ENCODE peak calls at places on chromosomes 12 and 14, in five cellular contexts. One of them, this sample, is unnamed.
A peak's percentile ranks its signal among the peaks of the same experiment; 100 is the strongest.

GRCh38 chr14:67221248-67221981 is 19.8 kb upstream of the PALS1 start:
- DNase-seq in ovary: no peak
- DNase-seq in body of pancreas: no peak
- DNase-seq in heart right ventricle: no peak
- DNase-seq in neuronal stem cell: no peak
- DNase-seq in this sample: no peak

GRCh38 chr12:111761706-111762105 is 5.0 kb upstream of the ALDH2 start:
- DNase-seq in neuronal stem cell: peak; percentile 73
- DNase-seq in body of pancreas: no peak
- DNase-seq in heart right ventricle: no peak
- DNase-seq in ovary: no peak
- DNase-seq in this sample: no peak

GRCh38 chr14:86787782-86788181 is 1205.2 kb downstream of the GALC start:
- DNase-seq in neuronal stem cell: no peak
- DNase-seq in ovary: no peak
- DNase-seq in heart right ventricle: no peak
- DNase-seq in body of pancreas: no peak
- DNase-seq in this sample: no peak

GRCh38 chr14:86334355-86334754 is 804.4 kb downstream of the FLRT2 start:
- DNase-seq in heart right ventricle: no peak
- DNase-seq in neuronal stem cell: no peak
- DNase-seq in body of pancreas: no peak
- DNase-seq in ovary: no peak
- DNase-seq in this sample: no peak

GRCh38 chr12:116130431-116130830 is 147.1 kb downstream of the MED13L start:
- DNase-seq in ovary: no peak
- DNase-seq in neuronal stem cell: no peak
- DNase-seq in heart right ventricle: no peak
- DNase-seq in body of pancreas: no peak
- DNase-seq in this sample: no peak

GRCh38 chr12:57816855-57817151 is 1.7 kb downstream of the AVIL start:
- DNase-seq in heart right ventricle: peak; percentile 40
- DNase-seq in ovary: no peak
- DNase-seq in body of pancreas: no peak
- DNase-seq in neuronal stem cell: no peak
- DNase-seq in this sample: no peak

GRCh38 chr14:36068777-36069534 is 107.6 kb downstream of the PTCSC3 start:
- DNase-seq in ovary: no peak
- DNase-seq in body of pancreas: no peak
- DNase-seq in neuronal stem cell: no peak
- DNase-seq in heart right ventricle: no peak
- DNase-seq in this sample: no peak

GRCh38 chr12:78085562-78086182 is 255.0 kb downstream of the NAV3 start:
- DNase-seq in ovary: no peak
- DNase-seq in neuronal stem cell: no peak
- DNase-seq in body of pancreas: no peak
- DNase-seq in heart right ventricle: no peak
- DNase-seq in this sample: no peak

GRCh38 chr12:114670257-114670955 is 13.6 kb downstream of the TBX3 start:
- DNase-seq in body of pancreas: no peak
- DNase-seq in ovary: no peak
- DNase-seq in neuronal stem cell: peak; percentile 3
- DNase-seq in heart right ventricle: no peak
- DNase-seq in this sample: no peak

GRCh38 chr14:66206554-66206953 is 279.6 kb upstream of the CCDC196 start:
- DNase-seq in neuronal stem cell: no peak
- DNase-seq in ovary: no peak
- DNase-seq in body of pancreas: no peak
- DNase-seq in heart right ventricle: no peak
- DNase-seq in this sample: no peak

GRCh38 chr12:46450279-46450748 is 77.7 kb upstream of the SLC38A2 start:
- DNase-seq in neuronal stem cell: no peak
- DNase-seq in body of pancreas: peak; percentile 99
- DNase-seq in heart right ventricle: peak; percentile 68
- DNase-seq in ovary: peak; percentile 56
- DNase-seq in this sample: no peak

GRCh38 chr12:107437954-107438353 is 247.6 kb upstream of the PWP1 start:
- DNase-seq in neuronal stem cell: no peak
- DNase-seq in body of pancreas: no peak
- DNase-seq in ovary: no peak
- DNase-seq in heart right ventricle: no peak
- DNase-seq in this sample: no peak

GRCh38 chr14:31945074-31945613 is 132.0 kb upstream of the ARHGAP5 start:
- DNase-seq in heart right ventricle: no peak
- DNase-seq in body of pancreas: no peak
- DNase-seq in neuronal stem cell: no peak
- DNase-seq in ovary: no peak
- DNase-seq in this sample: peak; percentile 70

GRCh38 chr14:71729581-71729980 is 202.6 kb upstream of the RGS6 start:
- DNase-seq in heart right ventricle: no peak
- DNase-seq in ovary: no peak
- DNase-seq in neuronal stem cell: no peak
- DNase-seq in body of pancreas: no peak
- DNase-seq in this sample: no peak
- H3K36me3 ChIP-seq in heart right ventricle: no peaks in the 10 kb centered on the region
- H3K36me3 ChIP-seq in ovary: no peaks in the 10 kb centered on the region
- H3K36me3 ChIP-seq in neuronal stem cell: peaks cover 31% of the 10 kb centered on the region
- H3K36me3 ChIP-seq in body of pancreas: no peaks in the 10 kb centered on the region
- H3K36me3 ChIP-seq in this sample: peaks cover 28% of the 10 kb centered on the region

DNA sequence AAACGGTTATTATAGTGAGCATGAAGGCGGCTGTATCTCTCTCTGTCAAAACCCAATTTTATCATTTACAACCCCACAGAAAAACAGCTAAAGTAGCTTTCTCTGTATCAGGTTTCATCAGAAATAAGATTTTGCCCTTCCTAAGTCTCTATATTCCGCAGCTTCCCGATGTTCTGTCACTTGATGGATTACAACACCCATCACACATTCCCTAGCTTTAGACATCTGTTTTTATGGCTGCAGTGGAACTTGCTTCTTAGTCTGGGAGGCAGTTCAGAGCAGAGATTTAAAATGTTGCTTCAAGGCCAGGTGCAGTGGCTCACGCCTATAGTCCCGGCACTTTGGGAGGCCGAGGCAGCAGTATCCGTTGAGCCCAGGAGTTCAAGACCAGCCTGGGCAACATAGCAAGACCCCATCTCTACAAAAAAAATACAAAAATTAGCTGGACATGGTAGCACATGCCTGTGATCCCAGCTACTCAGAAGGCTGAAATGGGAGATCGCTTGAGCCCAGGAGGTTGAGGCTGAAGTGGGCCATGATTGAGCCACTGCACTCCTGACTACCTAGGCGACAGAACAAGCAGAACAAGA is 27.6 kb upstream of the FOXN3 start:
- DNase-seq in neuronal stem cell: no peak
- DNase-seq in heart right ventricle: no peak
- DNase-seq in ovary: no peak
- DNase-seq in body of pancreas: no peak
- DNase-seq in this sample: no peak
- H3K4me1 ChIP-seq in neuronal stem cell: peaks cover 4% of the 10 kb centered on the region
- H3K4me1 ChIP-seq in heart right ventricle: peaks cover 13% of the 10 kb centered on the region
- H3K4me1 ChIP-seq in ovary: peaks cover 6% of the 10 kb centered on the region
- H3K4me1 ChIP-seq in body of pancreas: no peaks in the 10 kb centered on the region
- H3K4me1 ChIP-seq in this sample: peaks cover 35% of the 10 kb centered on the region

GRCh38 chr14:74615735-74616134 is 3.7 kb upstream of the LTBP2 start:
- DNase-seq in ovary: no peak
- DNase-seq in body of pancreas: no peak
- DNase-seq in neuronal stem cell: no peak
- DNase-seq in heart right ventricle: no peak
- DNase-seq in this sample: no peak
- H3K4me3 ChIP-seq in ovary: no peak overlapping the region
- H3K4me3 ChIP-seq in body of pancreas: no peak overlapping the region
- H3K4me3 ChIP-seq in neuronal stem cell: no peak overlapping the region
- H3K4me3 ChIP-seq in heart right ventricle: no peak overlapping the region
- H3K4me3 ChIP-seq in this sample: no peak overlapping the region

GRCh38 chr12:54211920-54212319 is 23.1 kb upstream of the SMUG1 start:
- DNase-seq in body of pancreas: no peak
- DNase-seq in neuronal stem cell: no peak
- DNase-seq in heart right ventricle: no peak
- DNase-seq in ovary: no peak
- DNase-seq in this sample: no peak

GRCh38 chr12:54207539-54208267 is 18.9 kb upstream of the SMUG1 start:
- DNase-seq in ovary: peak; percentile 86
- DNase-seq in neuronal stem cell: peak; percentile 73
- DNase-seq in body of pancreas: peak; percentile 81
- DNase-seq in heart right ventricle: peak; percentile 70
- DNase-seq in this sample: peak; percentile 64

GRCh38 chr12:54206807-54207206 is 18.0 kb upstream of the SMUG1 start:
- DNase-seq in neuronal stem cell: no peak
- DNase-seq in heart right ventricle: no peak
- DNase-seq in body of pancreas: no peak
- DNase-seq in ovary: no peak
- DNase-seq in this sample: no peak

GRCh38 chr12:54210400-54210790 is 21.6 kb upstream of the SMUG1 start:
- DNase-seq in neuronal stem cell: no peak
- DNase-seq in ovary: no peak
- DNase-seq in heart right ventricle: no peak
- DNase-seq in body of pancreas: no peak
- DNase-seq in this sample: no peak

DNA sequence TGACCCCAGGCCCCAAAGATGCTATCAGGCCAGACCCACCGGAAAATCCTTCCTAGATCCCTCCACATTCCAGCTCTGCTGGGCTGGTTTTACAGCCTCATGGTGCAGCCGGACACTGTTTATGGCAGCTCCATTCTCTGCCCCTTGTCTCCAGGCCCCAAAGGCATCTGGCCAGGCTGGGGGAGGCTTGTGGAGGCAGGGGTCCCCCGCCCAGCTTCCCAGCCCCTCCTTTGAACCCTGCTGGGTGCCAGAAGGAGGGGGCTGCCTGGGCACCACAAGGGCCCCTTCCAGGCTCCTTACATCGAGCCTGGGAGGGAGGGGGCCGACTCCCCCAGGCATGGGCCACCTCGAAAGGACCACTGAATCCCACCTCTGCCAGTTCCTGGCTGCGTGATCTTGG is 19.8 kb upstream of the SMUG1 start:
- DNase-seq in ovary: no peak
- DNase-seq in body of pancreas: no peak
- DNase-seq in heart right ventricle: no peak
- DNase-seq in neuronal stem cell: no peak
- DNase-seq in this sample: no peak
- H3K36me3 ChIP-seq in ovary: no peaks in the 10 kb centered on the region
- H3K36me3 ChIP-seq in body of pancreas: no peaks in the 10 kb centered on the region
- H3K36me3 ChIP-seq in heart right ventricle: no peaks in the 10 kb centered on the region
- H3K36me3 ChIP-seq in neuronal stem cell: no peaks in the 10 kb centered on the region
- H3K36me3 ChIP-seq in this sample: no peaks in the 10 kb centered on the region

DNA sequence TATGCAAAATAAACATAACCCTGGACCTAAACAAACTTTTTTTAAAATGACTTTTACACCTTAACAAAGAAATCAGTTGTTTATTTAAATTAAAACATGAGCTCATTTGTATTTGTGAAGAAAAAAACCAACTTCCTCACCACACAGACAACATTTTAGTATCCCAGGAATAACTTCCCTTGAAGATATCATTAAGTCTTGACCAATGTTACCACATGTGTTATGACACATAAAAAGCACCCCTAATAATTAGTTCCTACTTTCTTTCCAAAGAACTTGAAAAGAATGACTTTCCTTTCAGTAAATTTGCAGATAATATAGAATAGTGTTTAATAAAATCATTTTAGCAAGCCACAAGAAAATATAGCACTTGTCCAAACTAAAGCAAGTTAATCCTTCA is 42.4 kb downstream of the DUSP16 start:
- DNase-seq in neuronal stem cell: no peak
- DNase-seq in ovary: no peak
- DNase-seq in heart right ventricle: no peak
- DNase-seq in body of pancreas: no peak
- DNase-seq in this sample: no peak
- H3K4me1 ChIP-seq in neuronal stem cell: peaks cover 15% of the 10 kb centered on the region
- H3K4me1 ChIP-seq in ovary: no peaks in the 10 kb centered on the region
- H3K4me1 ChIP-seq in heart right ventricle: peaks cover 20% of the 10 kb centered on the region
- H3K4me1 ChIP-seq in body of pancreas: peaks cover 46% of the 10 kb centered on the region
- H3K4me1 ChIP-seq in this sample: peaks cover 2% of the 10 kb centered on the region

DNA sequence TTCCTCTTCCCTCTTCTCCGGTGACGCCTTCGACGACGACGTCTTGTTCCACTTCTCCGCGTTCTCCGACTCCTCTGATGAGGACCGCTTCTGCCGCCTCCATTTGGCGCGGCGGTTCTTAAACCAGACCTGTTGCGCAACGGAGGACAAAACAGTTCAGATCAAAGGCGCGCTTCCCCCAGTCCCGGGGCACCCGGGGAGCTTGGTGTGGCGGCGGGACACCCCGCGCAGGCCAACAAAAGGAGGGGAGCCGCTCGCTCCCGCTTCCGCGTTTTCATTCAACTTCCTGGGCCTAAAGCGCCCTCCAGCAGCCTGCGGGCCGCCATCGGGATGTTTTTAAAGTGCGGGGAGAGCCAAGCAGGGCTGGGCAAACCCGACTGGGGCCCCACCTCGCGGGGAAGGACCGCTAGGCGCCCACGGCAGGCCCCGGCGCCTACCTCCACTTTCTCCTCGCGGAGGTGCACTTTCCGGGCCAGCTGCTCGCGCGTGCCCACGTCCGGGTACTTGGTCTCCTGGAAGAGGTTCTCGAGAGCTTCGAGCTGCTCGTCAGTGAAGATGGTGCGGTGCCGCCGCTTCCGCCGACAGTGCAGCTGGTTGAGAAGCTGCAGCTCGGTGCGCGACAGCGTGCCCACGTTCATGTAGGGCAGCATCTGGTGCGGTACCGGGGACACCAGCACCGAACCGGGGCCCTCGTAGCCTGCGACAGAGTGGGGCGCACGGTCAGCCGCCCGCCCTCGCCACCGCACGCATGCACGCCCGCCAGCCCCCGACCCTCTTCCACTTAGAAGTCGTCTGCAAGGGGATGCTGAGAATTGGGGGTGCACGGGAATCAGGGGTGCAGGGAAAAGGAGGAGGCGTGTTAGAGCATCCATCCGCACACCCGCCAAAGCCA is 1.1 kb downstream of the GSC start:
- DNase-seq in body of pancreas: peak; percentile 16
- DNase-seq in ovary: peak; percentile 19
- DNase-seq in neuronal stem cell: no peak
- DNase-seq in heart right ventricle: no peak
- DNase-seq in this sample: no peak
- H3K4me3 ChIP-seq in body of pancreas: no peak overlapping the region
- H3K4me3 ChIP-seq in ovary: peak overlapping the region; percentile 32
- H3K4me3 ChIP-seq in neuronal stem cell: no peak overlapping the region
- H3K4me3 ChIP-seq in heart right ventricle: peak overlapping the region; percentile 55
- H3K4me3 ChIP-seq in this sample: peak overlapping the region; percentile 19

GRCh38 chr14:23566782-23567185 is 807 bp downstream of the AP1G2 start:
- DNase-seq in neuronal stem cell: no peak
- DNase-seq in heart right ventricle: no peak
- DNase-seq in body of pancreas: peak; percentile 76
- DNase-seq in ovary: no peak
- DNase-seq in this sample: no peak
- H3K36me3 ChIP-seq in neuronal stem cell: peaks cover 17% of the 10 kb centered on the region
- H3K36me3 ChIP-seq in heart right ventricle: no peaks in the 10 kb centered on the region
- H3K36me3 ChIP-seq in body of pancreas: no peaks in the 10 kb centered on the region
- H3K36me3 ChIP-seq in ovary: no peaks in the 10 kb centered on the region
- H3K36me3 ChIP-seq in this sample: peaks cover 37% of the 10 kb centered on the region

This sample was measured in CD4-positive, alpha-beta memory T cell.